ENCODE peak calls at places on chromosomes 7 and 10, in five cellular contexts. L is glutamatergic neuron, I is EH, B is neural progenitor cell, P is epithelial cell of esophagus. S is an unnamed sample.
A peak's percentile ranks its signal among the peaks of the same experiment; 100 is the strongest.

GRCh38 chr7:157399086-157399687 is 62.4 kb downstream of the DNAJB6 start:
- DNase-seq in L (no peak), P (no peak), I (peak; percentile 7), B (no peak), S (no peak)

GRCh38 chr7:73909051-73909941 is 48.3 kb downstream of the TMEM270 start:
- DNase-seq in I (peak; percentile 67), L (no peak), P (no peak), B (no peak), S (no peak)

GRCh38 chr10:131812736-131813604 is 87.8 kb upstream of the PPP2R2D start:
- DNase-seq in L (no peak), P (no peak), B (no peak), I (no peak), S (no peak)

GRCh38 chr7:129083525-129083924 is 28.6 kb upstream of the TNPO3 start:
- DNase-seq in L (no peak), I (no peak), B (no peak), P (no peak), S (no peak)

GRCh38 chr7:43511029-43511428 is 71.9 kb upstream of the STK17A start:
- DNase-seq in L (no peak), P (peak; percentile 14), I (no peak), B (peak; percentile 21), S (no peak)

GRCh38 chr10:95513941-95514392 is 47.2 kb downstream of the SORBS1 start:
- DNase-seq in I (peak; percentile 60), B (no peak), P (peak; percentile 78), L (no peak), S (peak; percentile 38)

GRCh38 chr7:149826344-149827088 is 11.7 kb upstream of the ZNF862 start:
- DNase-seq in P (no peak), L (no peak), I (no peak), B (no peak), S (no peak)

GRCh38 chr7:119895320-119895719 is 377.7 kb upstream of the KCND2 start:
- DNase-seq in P (no peak), L (no peak), B (no peak), I (no peak), S (no peak)

GRCh38 chr7:74365320-74366022 is 76.3 kb downstream of the CLIP2 start:
- DNase-seq in B (peak; percentile 95), L (peak; percentile 91), I (peak; percentile 67), P (peak; percentile 12), S (peak; percentile 34)

GRCh38 chr10:80619036-80619435 is 81.3 kb downstream of the SH2D4B start:
- DNase-seq in L (no peak), I (no peak), P (peak; percentile 94), B (no peak), S (no peak)

GRCh38 chr10:78301891-78302738 is 268.5 kb downstream of the RPS24 start:
- DNase-seq in L (no peak), I (no peak), P (peak; percentile 14), B (no peak), S (no peak)

GRCh38 chr10:87817291-87817872 is 644 bp downstream of the ATAD1 start:
- DNase-seq in B (no peak), L (no peak), P (peak; percentile 6), I (no peak), S (no peak)

GRCh38 chr10:59675812-59676211 is 33.8 kb downstream of the SLC16A9 start:
- DNase-seq in P (no peak), B (peak; percentile 61), L (peak; percentile 64), I (peak; percentile 9), S (no peak)

GRCh38 chr7:94295805-94296204 is 98.9 kb upstream of the COL1A2 start:
- DNase-seq in L (no peak), B (no peak), P (peak; percentile 46), I (peak; percentile 91), S (peak; percentile 89)

GRCh38 chr10:97731346-97732051 is 5.4 kb upstream of the ZFYVE27 start:
- DNase-seq in P (peak; percentile 81), B (peak; percentile 80), I (peak; percentile 82), L (peak; percentile 65), S (peak; percentile 70)

GRCh38 chr7:148814938-148815559 is 69.0 kb downstream of the EZH2 start:
- DNase-seq in B (no peak), I (no peak), P (no peak), L (no peak), S (no peak)

GRCh38 chr7:16801111-16801542 is 3.7 kb downstream of the AGR2 start:
- DNase-seq in P (peak; percentile 94), L (no peak), I (peak; percentile 77), B (peak; percentile 60), S (peak; percentile 84)

GRCh38 chr10:25261571-25261970 is 86.8 kb downstream of the GPR158 start:
- DNase-seq in B (no peak), L (no peak), I (no peak), P (no peak), S (no peak)

GRCh38 chr7:128357366-128357662 is 4.2 kb downstream of the PRRT4 start:
- DNase-seq in B (peak; percentile 9), L (no peak), I (no peak), P (no peak), S (no peak)

GRCh38 chr7:8176370-8177081 is 85.4 kb downstream of the ICA1 start:
- DNase-seq in I (no peak), B (no peak), L (no peak), P (no peak), S (no peak)

GRCh38 chr7:103856929-103857328 is 132.5 kb downstream of the RELN start:
- DNase-seq in P (no peak), I (no peak), L (no peak), B (no peak), S (no peak)